ENCODE peak calls at places on chromosome 18, in five cellular contexts. J is trophoblast cell, X is H9, K is H1, M is mesenchymal stem cell. A is an unnamed sample.

GRCh38 chr18:77899972-77900754 is 650.5 kb downstream of the GALR1 start:
- DNase-seq in X (peak; percentile 81), K (no peak), J (no peak), M (peak; percentile 4), A (peak; percentile 51)

GRCh38 chr18:31492671-31493070 is 5.3 kb upstream of the DSG2 start:
- DNase-seq in K (no peak), J (no peak), M (no peak), X (no peak), A (no peak)

GRCh38 chr18:49020129-49020528 is 69.4 kb upstream of the SMAD7 start:
- DNase-seq in M (no peak), K (no peak), X (peak; percentile 22), J (no peak), A (no peak)

GRCh38 chr18:14933049-14933851 is 185.3 kb downstream of the ANKRD30B start:
- DNase-seq in J (no peak), M (no peak), X (no peak), K (no peak), A (no peak)

GRCh38 chr18:75854174-75854573 is 426.7 kb upstream of the SMIM21 start:
- DNase-seq in X (peak; percentile 55), M (no peak), K (peak; percentile 47), J (no peak), A (no peak)

GRCh38 chr18:49023938-49024341 is 73.2 kb upstream of the SMAD7 start:
- DNase-seq in M (no peak), J (no peak), K (no peak), X (peak; percentile 22), A (no peak)

GRCh38 chr18:79795446-79795845 is 2.3 kb upstream of the KCNG2 start:
- DNase-seq in M (no peak), K (no peak), X (no peak), J (no peak), A (no peak)

GRCh38 chr18:68840554-68841263 is 42.8 kb downstream of the CCDC102B start:
- DNase-seq in M (peak; percentile 97), J (peak; percentile 4), X (no peak), K (no peak), A (peak; percentile 6)

GRCh38 chr18:48293954-48294893 is 115.0 kb downstream of the ZBTB7C start:
- DNase-seq in J (peak; percentile 5), M (no peak), K (no peak), X (no peak), A (no peak)

GRCh38 chr18:32349728-32350395 is 120.8 kb downstream of the GAREM1 start:
- DNase-seq in K (no peak), J (peak; percentile 72), M (peak; percentile 95), X (no peak), A (no peak)

GRCh38 chr18:58195278-58195721 is 151.3 kb downstream of the NEDD4L start:
- DNase-seq in M (no peak), X (peak; percentile 77), K (no peak), J (no peak), A (no peak)

GRCh38 chr18:50280707-50281294 is 522 bp downstream of the MBD1 start:
- DNase-seq in J (no peak), X (no peak), M (no peak), K (no peak), A (no peak)
- H2BK5ac ChIP-seq in J (peak overlapping the region; percentile 29), X (no peak overlapping the region), M (no peak overlapping the region), K (peak overlapping the region; percentile 92), A (peak overlapping the region; percentile 99)

GRCh38 chr18:2978626-2979025 is 34.3 kb downstream of the LPIN2 start:
- DNase-seq in K (no peak), M (peak; percentile 88), X (no peak), J (peak; percentile 11), A (no peak)
- H3K27ac ChIP-seq in K (no peak overlapping the region), M (peak overlapping the region; percentile 87), X (no peak overlapping the region), J (no peak overlapping the region), A (no peak overlapping the region)

GRCh38 chr18:9808190-9808529 is 77.6 kb upstream of the TXNDC2 start:
- DNase-seq in X (no peak), J (no peak), M (no peak), K (no peak), A (no peak)
- H2BK12ac ChIP-seq in X (peak overlapping the region; percentile 58), J (no peak overlapping the region), M (no peak overlapping the region), K (peak overlapping the region; percentile 18), A (no peak overlapping the region)

DNA sequence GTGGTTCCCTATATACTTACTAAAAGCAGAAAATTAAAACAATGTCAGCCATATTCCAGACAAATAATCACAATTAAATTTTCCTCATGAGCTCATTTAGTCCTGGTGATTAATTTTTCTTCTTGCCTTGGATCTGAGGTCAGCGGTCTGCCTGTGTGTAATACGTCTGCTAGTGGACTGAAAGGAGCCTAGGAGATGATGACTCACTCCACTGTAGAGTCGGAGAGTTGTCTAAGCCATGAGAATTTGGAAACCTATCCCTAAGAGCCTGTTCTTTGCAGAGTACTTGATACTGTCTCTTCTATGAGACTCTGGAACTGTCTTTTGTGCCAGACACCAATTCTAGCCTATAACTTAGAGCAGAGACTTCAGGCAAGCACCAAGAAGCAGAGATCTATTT is 94.2 kb upstream of the RAB27B start:
- DNase-seq in M (peak; percentile 97), X (no peak), J (peak; percentile 33), K (no peak), A (no peak)
- H2BK5ac ChIP-seq in M (no peak overlapping the region), X (no peak overlapping the region), J (no peak overlapping the region), K (no peak overlapping the region), A (no peak overlapping the region)

GRCh38 chr18:46711444-46711863 is 45.4 kb downstream of the ST8SIA5 start:
- DNase-seq in X (no peak), M (peak; percentile 63), K (no peak), J (no peak), A (no peak)
- H3K27ac ChIP-seq in X (no peak overlapping the region), M (no peak overlapping the region), K (no peak overlapping the region), J (no peak overlapping the region), A (no peak overlapping the region)

GRCh38 chr18:9708882-9709877 is 1.1 kb downstream of the RAB31 start:
- DNase-seq in X (peak; percentile 54), M (peak; percentile 48), J (peak; percentile 92), K (no peak), A (no peak)
- H2BK12ac ChIP-seq in X (no peak overlapping the region), M (peak overlapping the region; percentile 6), J (peak overlapping the region; percentile 80), K (no peak overlapping the region), A (no peak overlapping the region)

A was measured in neuronal stem cell.